ENCODE peak calls at places on chromosomes 7 and 10, in four cellular contexts. H, O, A and W are unnamed samples.

GRCh38 chr7:30754315-30754877 is 2.5 kb downstream of the INMT start:
- DNase-seq in H (no peak), O (no peak), A (no peak), W (no peak)

GRCh38 chr10:124259139-124259825 is 159.4 kb downstream of the OAT start:
- DNase-seq in H (no peak), O (no peak), A (no peak), W (no peak)

GRCh38 chr7:24980695-24981543 is 941 bp upstream of the OSBPL3 start:
- DNase-seq in H (peak; percentile 62), O (no peak), A (no peak), W (no peak)

GRCh38 chr10:87817291-87817872 is 644 bp downstream of the ATAD1 start:
- DNase-seq in H (no peak), O (peak; percentile 34), A (no peak), W (no peak)

GRCh38 chr7:73703985-73704639 is 15.4 kb downstream of the STX1A start:
- DNase-seq in H (no peak), O (peak; percentile 10), A (peak; percentile 32), W (no peak)

GRCh38 chr10:88743999-88744398 is 15.8 kb upstream of the LIPN start:
- DNase-seq in H (no peak), O (no peak), A (no peak), W (no peak)

GRCh38 chr10:121886997-121887622 is 40.7 kb downstream of the ATE1 start:
- DNase-seq in H (peak; percentile 76), O (peak; percentile 5), A (peak; percentile 51), W (no peak)

GRCh38 chr7:17608114-17608833 is 309.8 kb downstream of the AHR start:
- DNase-seq in H (no peak), O (no peak), A (no peak), W (no peak)

GRCh38 chr7:129189661-129190310 is 1.4 kb downstream of the SMO start:
- DNase-seq in H (no peak), O (no peak), A (no peak), W (no peak)

GRCh38 chr7:16951483-16952080 is 69.8 kb upstream of the AGR3 start:
- DNase-seq in H (no peak), O (no peak), A (no peak), W (no peak)

GRCh38 chr10:386751-387693 is 251.8 kb downstream of the ZMYND11 start:
- DNase-seq in H (no peak), O (no peak), A (no peak), W (no peak)

GRCh38 chr10:13695588-13695987 is 108.8 kb downstream of the PRPF18 start:
- DNase-seq in H (no peak), O (no peak), A (no peak), W (no peak)

GRCh38 chr7:67343114-67343513 is 346.5 kb downstream of the TYW1 start:
- DNase-seq in H (no peak), O (no peak), A (no peak), W (no peak)

GRCh38 chr10:130463104-130463875 is 327.1 kb downstream of the GLRX3 start:
- DNase-seq in H (no peak), O (no peak), A (no peak), W (no peak)

GRCh38 chr7:111010833-111011232 is 80.1 kb upstream of the LRRN3 start:
- DNase-seq in H (no peak), O (no peak), A (no peak), W (no peak)

GRCh38 chr10:60846173-60846572 is 67.9 kb downstream of the CDK1 start:
- DNase-seq in H (no peak), O (no peak), A (no peak), W (no peak)

GRCh38 chr7:34061175-34061574 is 155.8 kb downstream of the BMPER start:
- DNase-seq in H (peak; percentile 61), O (no peak), A (peak; percentile 40), W (no peak)

GRCh38 chr7:150430465-150431085 is 19.9 kb upstream of the GIMAP8 start:
- DNase-seq in H (no peak), O (no peak), A (no peak), W (no peak)

GRCh38 chr10:28958468-28958867 is 281.1 kb downstream of the BAMBI start:
- DNase-seq in H (no peak), O (no peak), A (no peak), W (no peak)

GRCh38 chr7:92633211-92633906 is 43.2 kb upstream of the FAM133B start:
- DNase-seq in H (peak; percentile 62), O (no peak), A (peak; percentile 85), W (no peak)

GRCh38 chr10:132023092-132023811 is 41.5 kb upstream of the BNIP3 start:
- DNase-seq in H (peak; percentile 73), O (peak; percentile 0), A (peak; percentile 51), W (no peak)

GRCh38 chr7:120554960-120555571 is 282.1 kb downstream of the KCND2 start:
- DNase-seq in H (peak; percentile 34), O (peak; percentile 73), A (peak; percentile 43), W (peak; percentile 10)

GRCh38 chr7:118352854-118353453 is 128.4 kb downstream of the ANKRD7 start:
- DNase-seq in H (no peak), O (peak; percentile 80), A (no peak), W (peak; percentile 55)